ENCODE peak calls at places on chromosomes 3 and 15, in eight cellular contexts. L is activated CD8-positive, alpha-beta memory T cell treated with anti-CD3 and anti-CD28 coated beads for 24 hours; T is cardiac fibroblast; J is putamen; F is fibroblast of lung; R is HCEC 1CT; U is GM06990; G is stimulated activated naive CD8-positive, alpha-beta T cell treated with anti-CD3 and anti-CD28 coated beads, Interleukin-15, Interleukin-2, amounts not matched to agents 100 U/mL and 50 U/mL, for 24 hours. X is an unnamed sample.

GRCh38 chr3:73475175-73475574 is 149.6 kb downstream of the PDZRN3 start:
- DNase-seq in G (no peak), L (no peak), R (no peak), T (no peak), U (no peak), F (no peak), J (no peak), X (no peak)

GRCh38 chr3:62335196-62335595 is 38.2 kb downstream of the FEZF2 start:
- DNase-seq in R (no peak), G (no peak), L (no peak), U (no peak), J (no peak), F (no peak), T (no peak), X (no peak)

GRCh38 chr3:129556358-129556695 is 13.4 kb downstream of the H1-8 start:
- DNase-seq in F (no peak), J (no peak), G (no peak), U (no peak), T (no peak), R (no peak), L (no peak), X (no peak)

GRCh38 chr3:45345849-45346535 is 42.4 kb upstream of the LARS2 start:
- DNase-seq in J (no peak), F (no peak), G (no peak), U (no peak), T (no peak), R (no peak), L (no peak), X (no peak)

GRCh38 chr15:25378501-25378901 is 60.3 kb downstream of the UBE3A start:
- DNase-seq in F (peak), G (no peak), T (no peak), U (peak), L (no peak), R (peak), J (no peak), X (no peak)

GRCh38 chr3:15892828-15893227 is 95.0 kb upstream of the ANKRD28 start:
- DNase-seq in U (no peak), G (no peak), R (no peak), T (no peak), J (no peak), L (no peak), F (peak), X (no peak)

GRCh38 chr3:13581485-13582365 is 32.8 kb downstream of the FBLN2 start:
- DNase-seq in L (no peak), G (no peak), J (no peak), T (peak), U (no peak), F (peak), R (no peak), X (no peak)

GRCh38 chr3:10709110-10709781 is 106.8 kb upstream of the SLC6A11 start:
- DNase-seq in J (no peak), F (no peak), G (no peak), R (no peak), U (no peak), T (no peak), L (no peak), X (no peak)

GRCh38 chr3:194075802-194076460 is 60.0 kb upstream of the HES1 start:
- DNase-seq in G (no peak), T (no peak), U (no peak), R (no peak), L (peak), F (no peak), J (no peak), X (no peak)

GRCh38 chr3:189249987-189250386 is 78.2 kb downstream of the TPRG1 start:
- DNase-seq in R (no peak), J (no peak), F (no peak), G (no peak), L (no peak), T (no peak), U (no peak), X (no peak)

GRCh38 chr3:98906230-98906629 is 4.7 kb upstream of the DCBLD2 start:
- DNase-seq in J (no peak), T (peak), U (no peak), L (no peak), R (peak), F (peak), G (no peak), X (no peak)

GRCh38 chr3:134366928-134367352 is 7.3 kb downstream of the AMOTL2 start:
- DNase-seq in T (peak), J (peak), F (no peak), G (no peak), U (no peak), L (no peak), R (no peak), X (no peak)

GRCh38 chr15:89341316-89342005 is 6.8 kb upstream of the POLG start:
- DNase-seq in L (no peak), R (no peak), J (no peak), U (no peak), T (no peak), G (no peak), F (no peak), X (no peak)

GRCh38 chr15:80501453-80501852 is 97.3 kb downstream of the ARNT2 start:
- DNase-seq in U (no peak), G (no peak), F (no peak), J (no peak), L (no peak), T (no peak), R (no peak), X (no peak)

GRCh38 chr15:57224664-57225063 is 151.6 kb upstream of the CGNL1 start:
- DNase-seq in G (no peak), J (no peak), U (peak), L (no peak), T (no peak), F (peak), R (peak), X (no peak)

GRCh38 chr15:32857732-32858131 is 139.9 kb downstream of the GREM1 start:
- DNase-seq in J (no peak), G (no peak), L (no peak), T (no peak), U (no peak), F (no peak), R (no peak), X (no peak)

GRCh38 chr3:195086341-195086740 is 184.6 kb downstream of the XXYLT1 start:
- DNase-seq in J (no peak), R (no peak), F (no peak), U (no peak), T (no peak), G (no peak), L (no peak), X (no peak)

GRCh38 chr15:29268706-29269484 is 727 bp downstream of the NSMCE3 start:
- DNase-seq in J (peak), G (peak), L (peak), T (peak), R (peak), U (no peak), F (peak), X (peak)

GRCh38 chr15:100809151-100809550 is 70.5 kb upstream of the ALDH1A3 start:
- DNase-seq in J (no peak), U (no peak), R (peak), F (peak), T (peak), L (no peak), G (no peak), X (no peak)